ENCODE peak calls at places on chromosome 16, in seven cellular contexts. One of them, this sample, is unnamed.

GRCh38 chr16:55264949-55265348 is 59.1 kb upstream of the IRX6 start:
- DNase-seq in heart right ventricle: no peak
- DNase-seq in AG04450: no peak
- DNase-seq in cardiac muscle cell: no peak
- DNase-seq in body of pancreas: no peak
- DNase-seq in MM.1S: no peak
- DNase-seq in choroid plexus epithelial cell: no peak
- DNase-seq in this sample: no peak

GRCh38 chr16:77899416-77899815 is 111.1 kb downstream of the VAT1L start:
- DNase-seq in AG04450: no peak
- DNase-seq in cardiac muscle cell: no peak
- DNase-seq in body of pancreas: no peak
- DNase-seq in heart right ventricle: no peak
- DNase-seq in choroid plexus epithelial cell: no peak
- DNase-seq in MM.1S: no peak
- DNase-seq in this sample: no peak

GRCh38 chr16:69589434-69590269 is 23.9 kb downstream of the NFAT5 start:
- DNase-seq in heart right ventricle: no peak
- DNase-seq in choroid plexus epithelial cell: no peak
- DNase-seq in AG04450: no peak
- DNase-seq in MM.1S: no peak
- DNase-seq in cardiac muscle cell: peak; percentile 24
- DNase-seq in body of pancreas: no peak
- DNase-seq in this sample: no peak

GRCh38 chr16:85592700-85593502 is 20.2 kb upstream of the GSE1 start:
- DNase-seq in cardiac muscle cell: no peak
- DNase-seq in choroid plexus epithelial cell: peak; percentile 51
- DNase-seq in body of pancreas: no peak
- DNase-seq in AG04450: no peak
- DNase-seq in heart right ventricle: no peak
- DNase-seq in MM.1S: no peak
- DNase-seq in this sample: no peak

GRCh38 chr16:12157510-12158093 is 181.1 kb downstream of the SNX29 start:
- DNase-seq in choroid plexus epithelial cell: peak; percentile 57
- DNase-seq in AG04450: no peak
- DNase-seq in heart right ventricle: no peak
- DNase-seq in MM.1S: no peak
- DNase-seq in body of pancreas: no peak
- DNase-seq in cardiac muscle cell: no peak
- DNase-seq in this sample: peak; percentile 61

GRCh38 chr16:85310868-85311585 is 198.8 kb upstream of the CIBAR2 start:
- DNase-seq in cardiac muscle cell: peak; percentile 68
- DNase-seq in AG04450: no peak
- DNase-seq in body of pancreas: no peak
- DNase-seq in choroid plexus epithelial cell: no peak
- DNase-seq in heart right ventricle: no peak
- DNase-seq in MM.1S: no peak
- DNase-seq in this sample: no peak

GRCh38 chr16:56589141-56590039 is at the start of gene MT3:
- DNase-seq in heart right ventricle: peak; percentile 17
- DNase-seq in AG04450: no peak
- DNase-seq in cardiac muscle cell: peak; percentile 40
- DNase-seq in body of pancreas: peak; percentile 36
- DNase-seq in MM.1S: no peak
- DNase-seq in choroid plexus epithelial cell: no peak
- DNase-seq in this sample: no peak

GRCh38 chr16:84158455-84158854 is 13.3 kb downstream of the DNAAF1 start:
- DNase-seq in body of pancreas: no peak
- DNase-seq in cardiac muscle cell: no peak
- DNase-seq in AG04450: no peak
- DNase-seq in choroid plexus epithelial cell: no peak
- DNase-seq in heart right ventricle: no peak
- DNase-seq in MM.1S: no peak
- DNase-seq in this sample: no peak

GRCh38 chr16:28291651-28292626 is at the start of gene SBK1:
- DNase-seq in heart right ventricle: peak; percentile 71
- DNase-seq in cardiac muscle cell: peak; percentile 93
- DNase-seq in choroid plexus epithelial cell: peak; percentile 56
- DNase-seq in MM.1S: peak; percentile 86
- DNase-seq in body of pancreas: peak; percentile 86
- DNase-seq in AG04450: no peak
- DNase-seq in this sample: peak; percentile 13

GRCh38 chr16:57071840-57072541 is 20.4 kb upstream of the CPNE2 start:
- DNase-seq in cardiac muscle cell: no peak
- DNase-seq in heart right ventricle: no peak
- DNase-seq in body of pancreas: no peak
- DNase-seq in MM.1S: peak; percentile 78
- DNase-seq in choroid plexus epithelial cell: peak; percentile 45
- DNase-seq in AG04450: no peak
- DNase-seq in this sample: peak; percentile 81

GRCh38 chr16:80899804-80900592 is 95.6 kb upstream of the CDYL2 start:
- DNase-seq in AG04450: peak; percentile 71
- DNase-seq in cardiac muscle cell: no peak
- DNase-seq in heart right ventricle: peak; percentile 87
- DNase-seq in MM.1S: no peak
- DNase-seq in choroid plexus epithelial cell: peak; percentile 95
- DNase-seq in body of pancreas: peak; percentile 91
- DNase-seq in this sample: peak; percentile 55

GRCh38 chr16:80902306-80903154 is 98.1 kb upstream of the CDYL2 start:
- DNase-seq in body of pancreas: no peak
- DNase-seq in heart right ventricle: no peak
- DNase-seq in cardiac muscle cell: no peak
- DNase-seq in AG04450: no peak
- DNase-seq in choroid plexus epithelial cell: no peak
- DNase-seq in MM.1S: no peak
- DNase-seq in this sample: no peak

GRCh38 chr16:80894091-80894490 is 89.7 kb upstream of the CDYL2 start:
- DNase-seq in heart right ventricle: no peak
- DNase-seq in body of pancreas: no peak
- DNase-seq in MM.1S: no peak
- DNase-seq in choroid plexus epithelial cell: peak; percentile 55
- DNase-seq in AG04450: no peak
- DNase-seq in cardiac muscle cell: no peak
- DNase-seq in this sample: no peak

GRCh38 chr16:80900593-80900954 is 96.2 kb upstream of the CDYL2 start:
- DNase-seq in AG04450: no peak
- DNase-seq in MM.1S: no peak
- DNase-seq in heart right ventricle: no peak
- DNase-seq in body of pancreas: no peak
- DNase-seq in cardiac muscle cell: no peak
- DNase-seq in choroid plexus epithelial cell: no peak
- DNase-seq in this sample: no peak

DNA sequence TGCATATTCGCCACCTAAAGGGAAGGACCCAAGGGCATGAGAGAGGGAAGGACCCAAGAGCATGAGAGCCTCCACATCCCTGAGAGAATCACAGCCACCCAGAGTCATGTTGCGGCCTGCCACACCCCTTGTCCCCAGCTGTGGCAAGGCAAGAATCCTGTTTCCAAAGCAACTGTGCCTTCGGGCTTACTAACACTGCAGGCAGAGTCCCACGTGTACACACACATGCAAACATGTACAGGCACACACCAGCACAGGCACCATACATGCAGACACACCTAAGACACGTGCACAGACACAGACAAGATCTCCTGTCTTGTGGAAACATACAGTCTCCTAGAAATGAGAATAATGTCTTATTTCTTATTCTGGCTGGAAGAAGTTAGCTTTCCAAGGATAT is 92.4 kb upstream of the CDYL2 start:
- DNase-seq in body of pancreas: no peak
- DNase-seq in AG04450: no peak
- DNase-seq in choroid plexus epithelial cell: no peak
- DNase-seq in MM.1S: no peak
- DNase-seq in heart right ventricle: no peak
- DNase-seq in cardiac muscle cell: no peak
- DNase-seq in this sample: no peak
- TF ChIP-seq CTCF in body of pancreas: no peak
- TF ChIP-seq CTCF in AG04450: no peak
- TF ChIP-seq CTCF in choroid plexus epithelial cell: no peak
- TF ChIP-seq CTCF in MM.1S: no peak
- TF ChIP-seq CTCF in heart right ventricle: no peak
- TF ChIP-seq CTCF in cardiac muscle cell: no peak
- TF ChIP-seq CTCF in this sample: no peak

GRCh38 chr16:67245189-67245585 is 2.1 kb downstream of the FHOD1 start:
- DNase-seq in AG04450: no peak
- DNase-seq in cardiac muscle cell: no peak
- DNase-seq in heart right ventricle: no peak
- DNase-seq in body of pancreas: no peak
- DNase-seq in MM.1S: no peak
- DNase-seq in choroid plexus epithelial cell: no peak
- DNase-seq in this sample: no peak

GRCh38 chr16:67246081-67246944 is 968 bp downstream of the FHOD1 start:
- DNase-seq in choroid plexus epithelial cell: peak; percentile 97
- DNase-seq in cardiac muscle cell: peak; percentile 89
- DNase-seq in body of pancreas: peak; percentile 96
- DNase-seq in AG04450: peak; percentile 63
- DNase-seq in heart right ventricle: peak; percentile 84
- DNase-seq in MM.1S: peak; percentile 89
- DNase-seq in this sample: peak; percentile 81

GRCh38 chr16:67243481-67243880 is 3.8 kb downstream of the FHOD1 start:
- DNase-seq in choroid plexus epithelial cell: no peak
- DNase-seq in body of pancreas: no peak
- DNase-seq in MM.1S: no peak
- DNase-seq in heart right ventricle: no peak
- DNase-seq in AG04450: no peak
- DNase-seq in cardiac muscle cell: no peak
- DNase-seq in this sample: no peak

GRCh38 chr16:67245674-67246080 is 1.6 kb downstream of the FHOD1 start:
- DNase-seq in body of pancreas: no peak
- DNase-seq in MM.1S: no peak
- DNase-seq in heart right ventricle: no peak
- DNase-seq in AG04450: no peak
- DNase-seq in choroid plexus epithelial cell: no peak
- DNase-seq in cardiac muscle cell: no peak
- DNase-seq in this sample: no peak

GRCh38 chr16:67244387-67245188 is 2.7 kb downstream of the FHOD1 start:
- DNase-seq in MM.1S: peak; percentile 88
- DNase-seq in cardiac muscle cell: no peak
- DNase-seq in heart right ventricle: peak; percentile 72
- DNase-seq in choroid plexus epithelial cell: peak; percentile 88
- DNase-seq in body of pancreas: peak; percentile 53
- DNase-seq in AG04450: no peak
- DNase-seq in this sample: peak; percentile 94
- TF ChIP-seq CTCF in MM.1S: peak; percentile 5
- TF ChIP-seq CTCF in cardiac muscle cell: no peak
- TF ChIP-seq CTCF in heart right ventricle: peak; percentile 28
- TF ChIP-seq CTCF in choroid plexus epithelial cell: no peak
- TF ChIP-seq CTCF in body of pancreas: no peak
- TF ChIP-seq CTCF in AG04450: no peak
- TF ChIP-seq CTCF in this sample: peak; percentile 32

GRCh38 chr16:66924527-66925321 is 611 bp downstream of the RRAD start:
- DNase-seq in cardiac muscle cell: peak; percentile 83
- DNase-seq in choroid plexus epithelial cell: no peak
- DNase-seq in MM.1S: peak; percentile 27
- DNase-seq in body of pancreas: peak; percentile 30
- DNase-seq in AG04450: no peak
- DNase-seq in heart right ventricle: peak; percentile 62
- DNase-seq in this sample: no peak
- TF ChIP-seq CTCF in cardiac muscle cell: peak; percentile 28
- TF ChIP-seq CTCF in choroid plexus epithelial cell: no peak
- TF ChIP-seq CTCF in MM.1S: peak; percentile 39
- TF ChIP-seq CTCF in body of pancreas: peak; percentile 39
- TF ChIP-seq CTCF in AG04450: peak; percentile 16
- TF ChIP-seq CTCF in heart right ventricle: peak; percentile 61
- TF ChIP-seq CTCF in this sample: peak; percentile 68

GRCh38 chr16:66095676-66096075 is 270.8 kb upstream of the CDH5 start:
- DNase-seq in choroid plexus epithelial cell: no peak
- DNase-seq in body of pancreas: no peak
- DNase-seq in heart right ventricle: no peak
- DNase-seq in MM.1S: no peak
- DNase-seq in cardiac muscle cell: no peak
- DNase-seq in AG04450: no peak
- DNase-seq in this sample: no peak
- TF ChIP-seq CTCF in choroid plexus epithelial cell: peak; percentile 40
- TF ChIP-seq CTCF in body of pancreas: no peak
- TF ChIP-seq CTCF in heart right ventricle: no peak
- TF ChIP-seq CTCF in MM.1S: no peak
- TF ChIP-seq CTCF in cardiac muscle cell: peak; percentile 18
- TF ChIP-seq CTCF in AG04450: peak; percentile 27
- TF ChIP-seq CTCF in this sample: peak; percentile 48

GRCh38 chr16:5490499-5490898 is 392.9 kb upstream of the EEF2KMT start:
- DNase-seq in cardiac muscle cell: peak; percentile 72
- DNase-seq in heart right ventricle: no peak
- DNase-seq in MM.1S: peak; percentile 35
- DNase-seq in choroid plexus epithelial cell: no peak
- DNase-seq in body of pancreas: no peak
- DNase-seq in AG04450: no peak
- DNase-seq in this sample: no peak
- TF ChIP-seq CTCF in cardiac muscle cell: no peak
- TF ChIP-seq CTCF in heart right ventricle: peak; percentile 51
- TF ChIP-seq CTCF in MM.1S: peak; percentile 64
- TF ChIP-seq CTCF in choroid plexus epithelial cell: no peak
- TF ChIP-seq CTCF in body of pancreas: no peak
- TF ChIP-seq CTCF in AG04450: peak; percentile 9
- TF ChIP-seq CTCF in this sample: peak; percentile 77

GRCh38 chr16:67179421-67180080 is 4.2 kb downstream of the MATCAP1 start:
- DNase-seq in choroid plexus epithelial cell: no peak
- DNase-seq in cardiac muscle cell: no peak
- DNase-seq in MM.1S: peak; percentile 7
- DNase-seq in heart right ventricle: no peak
- DNase-seq in body of pancreas: no peak
- DNase-seq in AG04450: no peak
- DNase-seq in this sample: no peak

GRCh38 chr16:67180166-67180565 is 3.6 kb downstream of the MATCAP1 start:
- DNase-seq in body of pancreas: no peak
- DNase-seq in choroid plexus epithelial cell: no peak
- DNase-seq in cardiac muscle cell: no peak
- DNase-seq in heart right ventricle: no peak
- DNase-seq in MM.1S: no peak
- DNase-seq in AG04450: no peak
- DNase-seq in this sample: no peak

GRCh38 chr16:67176662-67177061 is 6.3 kb downstream of the NOL3 start:
- DNase-seq in heart right ventricle: no peak
- DNase-seq in cardiac muscle cell: no peak
- DNase-seq in MM.1S: no peak
- DNase-seq in choroid plexus epithelial cell: no peak
- DNase-seq in AG04450: no peak
- DNase-seq in body of pancreas: no peak
- DNase-seq in this sample: no peak

GRCh38 chr16:67174706-67175231 is 4.4 kb downstream of the NOL3 start:
- DNase-seq in choroid plexus epithelial cell: no peak
- DNase-seq in body of pancreas: no peak
- DNase-seq in AG04450: no peak
- DNase-seq in cardiac muscle cell: no peak
- DNase-seq in MM.1S: no peak
- DNase-seq in heart right ventricle: no peak
- DNase-seq in this sample: no peak

GRCh38 chr16:67177743-67178699 is 5.7 kb downstream of the MATCAP1 start:
- DNase-seq in heart right ventricle: peak; percentile 71
- DNase-seq in body of pancreas: peak; percentile 95
- DNase-seq in MM.1S: peak; percentile 82
- DNase-seq in AG04450: no peak
- DNase-seq in choroid plexus epithelial cell: peak; percentile 73
- DNase-seq in cardiac muscle cell: peak; percentile 73
- DNase-seq in this sample: no peak
- TF ChIP-seq CTCF in heart right ventricle: peak; percentile 17
- TF ChIP-seq CTCF in body of pancreas: peak; percentile 23
- TF ChIP-seq CTCF in MM.1S: no peak
- TF ChIP-seq CTCF in AG04450: no peak
- TF ChIP-seq CTCF in choroid plexus epithelial cell: no peak
- TF ChIP-seq CTCF in cardiac muscle cell: no peak
- TF ChIP-seq CTCF in this sample: no peak

This sample was measured in HFFc6.